ENCODE peak calls at places on chromosome 10, in eight cellular contexts. One of them, this sample, is unnamed.

GRCh38 chr10:25522946-25523608 is 348.3 kb downstream of the GPR158 start:
- DNase-seq in activated T-helper 1 cell treated with Interleukin-2 at 50 U/mL for 16 hours: no peak
- DNase-seq in AG08396: no peak
- DNase-seq in Ammon's horn: no peak
- DNase-seq in activated CD4-positive, alpha-beta T cell treated with anti-CD3 and anti-CD28 coated beads for 24 hours: no peak
- DNase-seq in H9: peak
- DNase-seq in glutamatergic neuron: peak
- DNase-seq in GM18507: no peak
- DNase-seq in this sample: no peak

GRCh38 chr10:25753776-25754175 is 180.3 kb upstream of the MYO3A start:
- DNase-seq in Ammon's horn: no peak
- DNase-seq in H9: no peak
- DNase-seq in activated T-helper 1 cell treated with Interleukin-2 at 50 U/mL for 16 hours: no peak
- DNase-seq in GM18507: no peak
- DNase-seq in activated CD4-positive, alpha-beta T cell treated with anti-CD3 and anti-CD28 coated beads for 24 hours: no peak
- DNase-seq in glutamatergic neuron: no peak
- DNase-seq in AG08396: no peak
- DNase-seq in this sample: no peak

GRCh38 chr10:13102002-13102794 is 2.2 kb downstream of the OPTN start:
- DNase-seq in activated CD4-positive, alpha-beta T cell treated with anti-CD3 and anti-CD28 coated beads for 24 hours: no peak
- DNase-seq in H9: no peak
- DNase-seq in GM18507: no peak
- DNase-seq in glutamatergic neuron: no peak
- DNase-seq in Ammon's horn: no peak
- DNase-seq in AG08396: peak
- DNase-seq in activated T-helper 1 cell treated with Interleukin-2 at 50 U/mL for 16 hours: no peak
- DNase-seq in this sample: no peak

GRCh38 chr10:130757821-130758489 is 553.6 kb downstream of the TCERG1L start:
- DNase-seq in AG08396: no peak
- DNase-seq in Ammon's horn: no peak
- DNase-seq in GM18507: no peak
- DNase-seq in glutamatergic neuron: no peak
- DNase-seq in H9: no peak
- DNase-seq in activated T-helper 1 cell treated with Interleukin-2 at 50 U/mL for 16 hours: no peak
- DNase-seq in activated CD4-positive, alpha-beta T cell treated with anti-CD3 and anti-CD28 coated beads for 24 hours: no peak
- DNase-seq in this sample: no peak

GRCh38 chr10:104880655-104881222 is 239.6 kb downstream of the SORCS3 start:
- DNase-seq in GM18507: no peak
- DNase-seq in AG08396: no peak
- DNase-seq in H9: no peak
- DNase-seq in glutamatergic neuron: no peak
- DNase-seq in activated CD4-positive, alpha-beta T cell treated with anti-CD3 and anti-CD28 coated beads for 24 hours: no peak
- DNase-seq in Ammon's horn: no peak
- DNase-seq in activated T-helper 1 cell treated with Interleukin-2 at 50 U/mL for 16 hours: no peak
- DNase-seq in this sample: no peak

GRCh38 chr10:124632064-124632531 is 112.1 kb downstream of the FAM53B start:
- DNase-seq in glutamatergic neuron: peak
- DNase-seq in GM18507: no peak
- DNase-seq in activated CD4-positive, alpha-beta T cell treated with anti-CD3 and anti-CD28 coated beads for 24 hours: no peak
- DNase-seq in Ammon's horn: no peak
- DNase-seq in AG08396: no peak
- DNase-seq in activated T-helper 1 cell treated with Interleukin-2 at 50 U/mL for 16 hours: no peak
- DNase-seq in H9: peak
- DNase-seq in this sample: no peak

GRCh38 chr10:44576715-44577191 is 191.9 kb upstream of the CXCL12 start:
- DNase-seq in Ammon's horn: peak
- DNase-seq in GM18507: no peak
- DNase-seq in AG08396: no peak
- DNase-seq in H9: no peak
- DNase-seq in glutamatergic neuron: no peak
- DNase-seq in activated T-helper 1 cell treated with Interleukin-2 at 50 U/mL for 16 hours: no peak
- DNase-seq in activated CD4-positive, alpha-beta T cell treated with anti-CD3 and anti-CD28 coated beads for 24 hours: no peak
- DNase-seq in this sample: no peak

GRCh38 chr10:132465889-132466519 is 69.0 kb downstream of the PWWP2B start:
- DNase-seq in GM18507: no peak
- DNase-seq in AG08396: no peak
- DNase-seq in H9: no peak
- DNase-seq in glutamatergic neuron: no peak
- DNase-seq in Ammon's horn: no peak
- DNase-seq in activated T-helper 1 cell treated with Interleukin-2 at 50 U/mL for 16 hours: no peak
- DNase-seq in activated CD4-positive, alpha-beta T cell treated with anti-CD3 and anti-CD28 coated beads for 24 hours: no peak
- DNase-seq in this sample: no peak

GRCh38 chr10:99630439-99630838 is 10.2 kb upstream of the SLC25A28 start:
- DNase-seq in glutamatergic neuron: no peak
- DNase-seq in GM18507: no peak
- DNase-seq in activated CD4-positive, alpha-beta T cell treated with anti-CD3 and anti-CD28 coated beads for 24 hours: no peak
- DNase-seq in AG08396: no peak
- DNase-seq in Ammon's horn: no peak
- DNase-seq in H9: no peak
- DNase-seq in activated T-helper 1 cell treated with Interleukin-2 at 50 U/mL for 16 hours: no peak
- DNase-seq in this sample: no peak

GRCh38 chr10:43133196-43133808 is 4.9 kb upstream of the CSGALNACT2 start:
- DNase-seq in activated T-helper 1 cell treated with Interleukin-2 at 50 U/mL for 16 hours: no peak
- DNase-seq in AG08396: no peak
- DNase-seq in glutamatergic neuron: no peak
- DNase-seq in activated CD4-positive, alpha-beta T cell treated with anti-CD3 and anti-CD28 coated beads for 24 hours: no peak
- DNase-seq in GM18507: no peak
- DNase-seq in Ammon's horn: no peak
- DNase-seq in H9: no peak
- DNase-seq in this sample: no peak

GRCh38 chr10:12707461-12708185 is 293.9 kb downstream of the CCDC3 start:
- DNase-seq in GM18507: no peak
- DNase-seq in Ammon's horn: no peak
- DNase-seq in AG08396: peak
- DNase-seq in activated CD4-positive, alpha-beta T cell treated with anti-CD3 and anti-CD28 coated beads for 24 hours: peak
- DNase-seq in H9: peak
- DNase-seq in activated T-helper 1 cell treated with Interleukin-2 at 50 U/mL for 16 hours: no peak
- DNase-seq in glutamatergic neuron: peak
- DNase-seq in this sample: peak

GRCh38 chr10:125409756-125410155 is 249.4 kb upstream of the CTBP2 start:
- DNase-seq in activated CD4-positive, alpha-beta T cell treated with anti-CD3 and anti-CD28 coated beads for 24 hours: no peak
- DNase-seq in Ammon's horn: no peak
- DNase-seq in AG08396: no peak
- DNase-seq in H9: no peak
- DNase-seq in glutamatergic neuron: no peak
- DNase-seq in GM18507: no peak
- DNase-seq in activated T-helper 1 cell treated with Interleukin-2 at 50 U/mL for 16 hours: no peak
- DNase-seq in this sample: no peak

GRCh38 chr10:17053061-17053460 is 76.5 kb downstream of the CUBN start:
- DNase-seq in glutamatergic neuron: no peak
- DNase-seq in activated T-helper 1 cell treated with Interleukin-2 at 50 U/mL for 16 hours: no peak
- DNase-seq in AG08396: no peak
- DNase-seq in H9: no peak
- DNase-seq in GM18507: no peak
- DNase-seq in activated CD4-positive, alpha-beta T cell treated with anti-CD3 and anti-CD28 coated beads for 24 hours: no peak
- DNase-seq in Ammon's horn: no peak
- DNase-seq in this sample: no peak

GRCh38 chr10:28375399-28376354 is 72.8 kb upstream of the MPP7 start:
- DNase-seq in activated T-helper 1 cell treated with Interleukin-2 at 50 U/mL for 16 hours: no peak
- DNase-seq in Ammon's horn: no peak
- DNase-seq in H9: no peak
- DNase-seq in activated CD4-positive, alpha-beta T cell treated with anti-CD3 and anti-CD28 coated beads for 24 hours: no peak
- DNase-seq in GM18507: no peak
- DNase-seq in AG08396: peak
- DNase-seq in glutamatergic neuron: no peak
- DNase-seq in this sample: no peak

GRCh38 chr10:110756886-110757285 is 112.8 kb downstream of the RBM20 start:
- DNase-seq in glutamatergic neuron: no peak
- DNase-seq in H9: no peak
- DNase-seq in GM18507: no peak
- DNase-seq in activated T-helper 1 cell treated with Interleukin-2 at 50 U/mL for 16 hours: no peak
- DNase-seq in activated CD4-positive, alpha-beta T cell treated with anti-CD3 and anti-CD28 coated beads for 24 hours: no peak
- DNase-seq in AG08396: no peak
- DNase-seq in Ammon's horn: peak
- DNase-seq in this sample: no peak

GRCh38 chr10:34475222-34475621 is 339.9 kb downstream of the PARD3 start:
- DNase-seq in AG08396: no peak
- DNase-seq in activated T-helper 1 cell treated with Interleukin-2 at 50 U/mL for 16 hours: no peak
- DNase-seq in Ammon's horn: no peak
- DNase-seq in GM18507: no peak
- DNase-seq in H9: no peak
- DNase-seq in activated CD4-positive, alpha-beta T cell treated with anti-CD3 and anti-CD28 coated beads for 24 hours: no peak
- DNase-seq in glutamatergic neuron: no peak
- DNase-seq in this sample: no peak

GRCh38 chr10:28984431-28984830 is 304.4 kb upstream of the LYZL1 start:
- DNase-seq in H9: no peak
- DNase-seq in AG08396: peak
- DNase-seq in activated CD4-positive, alpha-beta T cell treated with anti-CD3 and anti-CD28 coated beads for 24 hours: no peak
- DNase-seq in glutamatergic neuron: no peak
- DNase-seq in activated T-helper 1 cell treated with Interleukin-2 at 50 U/mL for 16 hours: no peak
- DNase-seq in GM18507: no peak
- DNase-seq in Ammon's horn: peak
- DNase-seq in this sample: no peak

GRCh38 chr10:22615819-22616499 is 98.4 kb downstream of the PIP4K2A start:
- DNase-seq in GM18507: no peak
- DNase-seq in AG08396: no peak
- DNase-seq in activated T-helper 1 cell treated with Interleukin-2 at 50 U/mL for 16 hours: no peak
- DNase-seq in H9: no peak
- DNase-seq in Ammon's horn: peak
- DNase-seq in activated CD4-positive, alpha-beta T cell treated with anti-CD3 and anti-CD28 coated beads for 24 hours: no peak
- DNase-seq in glutamatergic neuron: no peak
- DNase-seq in this sample: no peak

GRCh38 chr10:70603439-70603778 is 868 bp upstream of the PRF1 start:
- DNase-seq in activated T-helper 1 cell treated with Interleukin-2 at 50 U/mL for 16 hours: no peak
- DNase-seq in activated CD4-positive, alpha-beta T cell treated with anti-CD3 and anti-CD28 coated beads for 24 hours: no peak
- DNase-seq in GM18507: no peak
- DNase-seq in Ammon's horn: no peak
- DNase-seq in glutamatergic neuron: no peak
- DNase-seq in H9: no peak
- DNase-seq in AG08396: no peak
- DNase-seq in this sample: no peak

GRCh38 chr10:124156524-124157225 is 63.3 kb upstream of the CHST15 start:
- DNase-seq in activated CD4-positive, alpha-beta T cell treated with anti-CD3 and anti-CD28 coated beads for 24 hours: no peak
- DNase-seq in AG08396: peak
- DNase-seq in H9: peak
- DNase-seq in glutamatergic neuron: no peak
- DNase-seq in GM18507: no peak
- DNase-seq in Ammon's horn: no peak
- DNase-seq in activated T-helper 1 cell treated with Interleukin-2 at 50 U/mL for 16 hours: no peak
- DNase-seq in this sample: no peak

GRCh38 chr10:89419548-89419947 is 5.2 kb downstream of the IFIT5 start:
- DNase-seq in AG08396: no peak
- DNase-seq in activated CD4-positive, alpha-beta T cell treated with anti-CD3 and anti-CD28 coated beads for 24 hours: no peak
- DNase-seq in glutamatergic neuron: no peak
- DNase-seq in activated T-helper 1 cell treated with Interleukin-2 at 50 U/mL for 16 hours: no peak
- DNase-seq in Ammon's horn: no peak
- DNase-seq in GM18507: no peak
- DNase-seq in H9: no peak
- DNase-seq in this sample: no peak

GRCh38 chr10:76717141-76717540 is 920.5 kb downstream of the KCNMA1 start:
- DNase-seq in AG08396: peak
- DNase-seq in Ammon's horn: no peak
- DNase-seq in glutamatergic neuron: no peak
- DNase-seq in GM18507: no peak
- DNase-seq in activated T-helper 1 cell treated with Interleukin-2 at 50 U/mL for 16 hours: no peak
- DNase-seq in activated CD4-positive, alpha-beta T cell treated with anti-CD3 and anti-CD28 coated beads for 24 hours: no peak
- DNase-seq in H9: no peak
- DNase-seq in this sample: no peak

GRCh38 chr10:116053910-116054309 is 219.1 kb downstream of the GFRA1 start:
- DNase-seq in AG08396: no peak
- DNase-seq in activated CD4-positive, alpha-beta T cell treated with anti-CD3 and anti-CD28 coated beads for 24 hours: no peak
- DNase-seq in Ammon's horn: no peak
- DNase-seq in glutamatergic neuron: no peak
- DNase-seq in H9: no peak
- DNase-seq in GM18507: no peak
- DNase-seq in activated T-helper 1 cell treated with Interleukin-2 at 50 U/mL for 16 hours: no peak
- DNase-seq in this sample: no peak

GRCh38 chr10:22573820-22574569 is 140.4 kb downstream of the PIP4K2A start:
- DNase-seq in activated CD4-positive, alpha-beta T cell treated with anti-CD3 and anti-CD28 coated beads for 24 hours: no peak
- DNase-seq in GM18507: no peak
- DNase-seq in Ammon's horn: no peak
- DNase-seq in activated T-helper 1 cell treated with Interleukin-2 at 50 U/mL for 16 hours: no peak
- DNase-seq in glutamatergic neuron: no peak
- DNase-seq in H9: no peak
- DNase-seq in AG08396: peak
- DNase-seq in this sample: no peak

GRCh38 chr10:71291501-71291900 is 27.6 kb upstream of the SLC29A3 start:
- DNase-seq in GM18507: no peak
- DNase-seq in activated T-helper 1 cell treated with Interleukin-2 at 50 U/mL for 16 hours: no peak
- DNase-seq in activated CD4-positive, alpha-beta T cell treated with anti-CD3 and anti-CD28 coated beads for 24 hours: no peak
- DNase-seq in glutamatergic neuron: no peak
- DNase-seq in H9: no peak
- DNase-seq in Ammon's horn: no peak
- DNase-seq in AG08396: no peak
- DNase-seq in this sample: no peak

GRCh38 chr10:6299743-6300105 is 97.0 kb downstream of the PFKFB3 start:
- DNase-seq in H9: no peak
- DNase-seq in activated CD4-positive, alpha-beta T cell treated with anti-CD3 and anti-CD28 coated beads for 24 hours: no peak
- DNase-seq in glutamatergic neuron: no peak
- DNase-seq in activated T-helper 1 cell treated with Interleukin-2 at 50 U/mL for 16 hours: no peak
- DNase-seq in Ammon's horn: no peak
- DNase-seq in GM18507: no peak
- DNase-seq in AG08396: no peak
- DNase-seq in this sample: no peak

GRCh38 chr10:125116652-125117310 is 43.6 kb downstream of the CTBP2 start:
- DNase-seq in activated CD4-positive, alpha-beta T cell treated with anti-CD3 and anti-CD28 coated beads for 24 hours: no peak
- DNase-seq in AG08396: no peak
- DNase-seq in activated T-helper 1 cell treated with Interleukin-2 at 50 U/mL for 16 hours: no peak
- DNase-seq in glutamatergic neuron: no peak
- DNase-seq in Ammon's horn: no peak
- DNase-seq in GM18507: no peak
- DNase-seq in H9: no peak
- DNase-seq in this sample: no peak

GRCh38 chr10:58050575-58050974 is 217.1 kb downstream of the IPMK start:
- DNase-seq in H9: peak
- DNase-seq in Ammon's horn: no peak
- DNase-seq in AG08396: no peak
- DNase-seq in GM18507: no peak
- DNase-seq in activated T-helper 1 cell treated with Interleukin-2 at 50 U/mL for 16 hours: no peak
- DNase-seq in activated CD4-positive, alpha-beta T cell treated with anti-CD3 and anti-CD28 coated beads for 24 hours: no peak
- DNase-seq in glutamatergic neuron: no peak
- DNase-seq in this sample: no peak

GRCh38 chr10:117137031-117137910 is 799 bp downstream of the VAX1 start:
- DNase-seq in AG08396: peak
- DNase-seq in Ammon's horn: no peak
- DNase-seq in H9: peak
- DNase-seq in glutamatergic neuron: peak
- DNase-seq in GM18507: no peak
- DNase-seq in activated T-helper 1 cell treated with Interleukin-2 at 50 U/mL for 16 hours: no peak
- DNase-seq in activated CD4-positive, alpha-beta T cell treated with anti-CD3 and anti-CD28 coated beads for 24 hours: no peak
- DNase-seq in this sample: no peak

GRCh38 chr10:104309980-104310978 is 28.0 kb downstream of the ITPRIP start:
- DNase-seq in AG08396: peak
- DNase-seq in glutamatergic neuron: no peak
- DNase-seq in H9: no peak
- DNase-seq in activated T-helper 1 cell treated with Interleukin-2 at 50 U/mL for 16 hours: no peak
- DNase-seq in GM18507: no peak
- DNase-seq in Ammon's horn: no peak
- DNase-seq in activated CD4-positive, alpha-beta T cell treated with anti-CD3 and anti-CD28 coated beads for 24 hours: no peak
- DNase-seq in this sample: no peak

GRCh38 chr10:60757422-60757895 is 20.8 kb upstream of the CDK1 start:
- DNase-seq in H9: peak
- DNase-seq in GM18507: no peak
- DNase-seq in AG08396: no peak
- DNase-seq in Ammon's horn: no peak
- DNase-seq in activated T-helper 1 cell treated with Interleukin-2 at 50 U/mL for 16 hours: no peak
- DNase-seq in glutamatergic neuron: no peak
- DNase-seq in activated CD4-positive, alpha-beta T cell treated with anti-CD3 and anti-CD28 coated beads for 24 hours: no peak
- DNase-seq in this sample: no peak

GRCh38 chr10:3829193-3830050 is 44.4 kb upstream of the KLF6 start:
- DNase-seq in Ammon's horn: no peak
- DNase-seq in GM18507: no peak
- DNase-seq in AG08396: no peak
- DNase-seq in H9: peak
- DNase-seq in activated CD4-positive, alpha-beta T cell treated with anti-CD3 and anti-CD28 coated beads for 24 hours: no peak
- DNase-seq in glutamatergic neuron: no peak
- DNase-seq in activated T-helper 1 cell treated with Interleukin-2 at 50 U/mL for 16 hours: no peak
- DNase-seq in this sample: no peak

GRCh38 chr10:93254180-93254847 is 180.6 kb downstream of the CYP26A1 start:
- DNase-seq in activated CD4-positive, alpha-beta T cell treated with anti-CD3 and anti-CD28 coated beads for 24 hours: no peak
- DNase-seq in Ammon's horn: no peak
- DNase-seq in H9: no peak
- DNase-seq in activated T-helper 1 cell treated with Interleukin-2 at 50 U/mL for 16 hours: no peak
- DNase-seq in glutamatergic neuron: no peak
- DNase-seq in AG08396: no peak
- DNase-seq in GM18507: no peak
- DNase-seq in this sample: no peak